ENCODE peak calls at places on chromosomes 13 and 19, in four cellular contexts. X is HCT116, Z is hepatocyte, N is OCI-LY7. L is an unnamed sample. For H3K9me2 and H3K4me1, the result is how much of the 10 kb centered on the place peaks cover.

GRCh38 chr19:15091918-15092753 is 10.1 kb downstream of the OR1I1 start:
- DNase-seq in X (peak), Z (peak), N (peak), L (peak)

GRCh38 chr13:95745752-95746151 is 68.8 kb downstream of the DNAJC3 start:
- DNase-seq in X (no peak), Z (peak), N (no peak), L (no peak)

GRCh38 chr13:74037762-74038161 is 96.4 kb downstream of the KLF12 start:
- DNase-seq in X (no peak), Z (no peak), N (no peak), L (no peak)

GRCh38 chr13:76397413-76397812 is 488.8 kb downstream of the KCTD12 start:
- DNase-seq in X (no peak), Z (no peak), N (no peak), L (no peak)

GRCh38 chr19:28012361-28012760 is 1200.6 kb downstream of the UQCRFS1 start:
- DNase-seq in X (no peak), Z (no peak), N (no peak), L (no peak)

GRCh38 chr13:30855569-30855968 is 50.5 kb upstream of the MEDAG start:
- DNase-seq in X (no peak), Z (no peak), N (no peak), L (no peak)

GRCh38 chr13:40502236-40502635 is 164.2 kb downstream of the FOXO1 start:
- DNase-seq in X (no peak), Z (no peak), N (no peak), L (no peak)

GRCh38 chr13:88751994-88752393 is 1080.8 kb downstream of the SLITRK5 start:
- DNase-seq in X (no peak), Z (no peak), N (no peak), L (no peak)

GRCh38 chr13:80753951-80754350 is 413.0 kb upstream of the SPRY2 start:
- DNase-seq in X (no peak), Z (peak), N (no peak), L (no peak)

GRCh38 chr13:46761866-46762265 is 35.1 kb downstream of the ESD start:
- DNase-seq in X (no peak), Z (no peak), N (no peak), L (no peak)

GRCh38 chr19:291561-292280 is 518 bp upstream of the PLPP2 start:
- DNase-seq in X (no peak), Z (peak), N (no peak), L (no peak)

GRCh38 chr13:34344761-34345600 is 527.0 kb downstream of the RFC3 start:
- DNase-seq in X (no peak), Z (no peak), N (no peak), L (no peak)

GRCh38 chr19:7251502-7251901 is 42.7 kb downstream of the INSR start:
- DNase-seq in X (no peak), Z (no peak), N (no peak), L (no peak)

GRCh38 chr13:46748300-46748699 is 48.7 kb downstream of the ESD start:
- DNase-seq in X (no peak), Z (no peak), N (no peak), L (no peak)

GRCh38 chr19:30092721-30093569 is 150.9 kb downstream of the URI1 start:
- DNase-seq in X (no peak), Z (no peak), N (no peak), L (no peak)

GRCh38 chr13:87084192-87084591 is 587.0 kb upstream of the SLITRK5 start:
- DNase-seq in X (no peak), Z (no peak), N (no peak), L (no peak)

GRCh38 chr13:108263961-108264360 is 5.6 kb upstream of the TNFSF13B start:
- DNase-seq in X (no peak), Z (no peak), N (no peak), L (no peak)

GRCh38 chr13:92716749-92717148 is 509.9 kb upstream of the GPC6 start:
- DNase-seq in X (no peak), Z (no peak), N (no peak), L (no peak)

GRCh38 chr19:2603320-2603719 is 99.2 kb downstream of the GNG7 start:
- DNase-seq in X (no peak), Z (no peak), N (no peak), L (no peak)

GRCh38 chr13:27979001-27979643 is 9.4 kb downstream of the URAD start:
- DNase-seq in X (no peak), Z (no peak), N (no peak), L (no peak)

GRCh38 chr13:112143753-112144615 is 77.0 kb downstream of the SOX1 start:
- DNase-seq in X (no peak), Z (no peak), N (no peak), L (no peak)

GRCh38 chr19:55487884-55488687 is at the start of gene SSC5D:
- DNase-seq in X (no peak), Z (no peak), N (no peak), L (no peak)

GRCh38 chr19:43504426-43505185 is at the start of gene PHLDB3:
- DNase-seq in X (no peak), Z (peak), N (no peak), L (peak)

GRCh38 chr19:52231154-52231565 is 38.2 kb upstream of the ZNF766 start:
- DNase-seq in X (no peak), Z (no peak), N (no peak), L (no peak)

GRCh38 chr19:58218899-58219298 is 9.8 kb upstream of the ZNF544 start:
- DNase-seq in X (peak), Z (no peak), N (peak), L (no peak)

GRCh38 chr13:46062190-46062589 is 9.6 kb upstream of the ZC3H13 start:
- DNase-seq in X (no peak), Z (peak), N (no peak), L (no peak)

GRCh38 chr13:34300559-34300958 is 482.6 kb downstream of the RFC3 start:
- DNase-seq in X (no peak), Z (peak), N (no peak), L (no peak)

GRCh38 chr13:44244288-44244687 is 129.3 kb upstream of the SERP2 start:
- DNase-seq in X (peak), Z (no peak), N (no peak), L (peak)

GRCh38 chr19:15448778-15449619 is 757 bp downstream of the WIZ start:
- DNase-seq in X (no peak), Z (peak), N (peak), L (no peak)

GRCh38 chr19:9971341-9971897 is 35.1 kb upstream of the OLFM2 start:
- DNase-seq in X (no peak), Z (no peak), N (no peak), L (no peak)

GRCh38 chr13:39037410-39037879 is 444 bp downstream of the PROSER1 start:
- DNase-seq in X (no peak), Z (no peak), N (no peak), L (no peak)

GRCh38 chr13:92842145-92842544 is 384.5 kb upstream of the GPC6 start:
- DNase-seq in X (no peak), Z (no peak), N (no peak), L (no peak)

GRCh38 chr13:50762969-50763568 is 80.4 kb downstream of the DLEU7 start:
- DNase-seq in X (no peak), Z (no peak), N (peak), L (no peak)

GRCh38 chr19:14059652-14060155 is 2.2 kb downstream of the PALM3 start:
- DNase-seq in X (no peak), Z (peak), N (no peak), L (no peak)

GRCh38 chr13:86554066-86554465 is 754.8 kb upstream of the SLITRK6 start:
- DNase-seq in X (no peak), Z (no peak), N (no peak), L (no peak)

GRCh38 chr13:97573011-97573410 is 139.0 kb downstream of the RAP2A start:
- DNase-seq in X (no peak), Z (no peak), N (no peak), L (no peak)

GRCh38 chr13:35879111-35879510 is 252.1 kb downstream of the DCLK1 start:
- DNase-seq in X (no peak), Z (no peak), N (no peak), L (no peak)
- H3K9me2 ChIP-seq in X (under half), Z (under half), N (under half), L (under half)

DNA sequence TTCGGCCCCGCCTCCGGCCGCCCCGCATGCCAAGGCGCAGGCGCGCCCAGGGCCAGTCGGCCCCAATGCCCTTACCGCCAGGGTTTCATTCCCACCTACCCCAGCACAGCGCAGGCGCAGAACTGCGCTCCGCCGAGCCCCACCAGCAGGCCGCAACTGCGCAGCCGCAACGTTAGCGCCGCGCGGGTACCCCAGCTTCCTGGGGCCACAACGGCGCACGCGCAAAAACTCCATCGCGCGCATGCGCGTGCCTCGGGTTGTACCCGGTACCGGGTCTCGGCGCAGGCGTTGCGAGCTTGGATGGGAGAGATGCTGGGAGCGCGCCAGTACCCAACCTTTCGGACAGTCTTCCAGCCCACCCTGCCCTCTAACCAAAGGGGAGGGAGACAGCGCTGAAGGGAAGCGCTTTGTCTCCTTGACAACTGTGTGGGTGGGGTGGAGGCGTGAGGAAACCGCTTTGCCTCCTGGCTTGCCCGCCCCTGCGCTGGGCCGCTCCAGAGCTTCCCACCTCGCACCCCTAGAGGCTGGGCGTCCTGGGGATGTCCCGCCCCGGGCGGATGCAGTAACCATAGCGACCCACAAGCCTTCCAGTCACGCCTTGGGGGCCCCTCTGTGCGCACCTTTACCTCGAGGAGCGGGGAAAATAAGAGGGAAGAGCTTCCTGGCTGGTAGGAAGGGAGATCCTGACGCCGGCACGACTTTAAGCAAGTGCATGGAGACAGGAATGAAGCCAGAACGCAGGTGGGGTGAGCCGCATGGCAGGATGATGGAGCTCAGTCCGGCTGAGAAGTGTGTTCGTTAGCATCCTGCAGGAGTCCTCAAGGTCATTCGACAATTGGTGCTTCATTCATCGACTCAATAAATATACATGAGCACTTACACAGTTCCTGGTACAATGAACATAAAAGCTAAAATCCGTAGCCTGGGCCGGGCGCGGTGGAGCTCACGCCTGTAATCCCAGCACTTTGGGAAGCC is 525 bp upstream of the MYPOP start:
- DNase-seq in X (peak), Z (peak), N (peak), L (peak)
- TF ChIP-seq CTCF in X (no peak), Z (no peak), N (no peak), L (no peak)

GRCh38 chr13:113187905-113188595 is 20.4 kb downstream of the PCID2 start:
- DNase-seq in X (no peak), Z (no peak), N (no peak), L (no peak)

GRCh38 chr13:113192279-113192678 is 16.2 kb downstream of the PCID2 start:
- DNase-seq in X (no peak), Z (no peak), N (no peak), L (no peak)

GRCh38 chr13:113196970-113197737 is 11.3 kb downstream of the PCID2 start:
- DNase-seq in X (no peak), Z (no peak), N (no peak), L (no peak)

GRCh38 chr13:113195360-113195759 is 13.1 kb downstream of the PCID2 start:
- DNase-seq in X (no peak), Z (no peak), N (no peak), L (no peak)

GRCh38 chr13:113192902-113193301 is 15.6 kb downstream of the PCID2 start:
- DNase-seq in X (no peak), Z (no peak), N (no peak), L (no peak)
- H3K4me1 ChIP-seq in X (under half), Z (under half), N (under half), L (under half)

DNA sequence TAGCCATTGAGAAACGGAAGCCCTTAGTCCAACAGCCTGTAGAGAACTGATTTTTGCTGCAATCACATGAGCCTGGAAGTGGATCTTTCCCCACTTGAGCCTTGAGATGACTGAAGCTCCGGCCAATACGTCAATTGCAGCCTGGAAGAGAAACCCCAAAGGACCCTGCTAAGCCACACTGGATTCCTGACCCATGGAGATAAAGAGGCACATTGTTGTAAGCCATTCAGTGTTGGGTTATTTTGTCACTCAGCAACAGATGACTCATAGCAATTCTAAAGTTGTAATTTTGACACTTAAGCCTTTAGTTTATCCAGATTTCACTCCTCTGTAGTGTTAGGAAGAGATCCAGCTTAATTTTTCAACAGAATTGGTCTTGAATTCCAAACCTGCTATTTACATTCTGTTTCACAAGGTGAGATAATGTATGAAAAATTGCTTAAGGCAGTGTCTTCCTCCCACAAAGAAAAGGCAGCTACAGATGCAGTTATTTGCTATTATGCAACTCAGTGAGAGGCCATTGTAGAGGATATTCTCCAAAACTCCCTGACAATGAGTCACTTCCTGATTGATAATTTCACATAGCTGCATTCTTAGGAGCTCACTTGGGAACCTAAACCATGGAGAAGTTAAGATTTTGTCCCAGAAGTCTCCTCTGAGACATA is 59.4 kb upstream of the TSHZ3 start:
- DNase-seq in X (no peak), Z (peak), N (no peak), L (no peak)
- H3K9me2 ChIP-seq in X (under half), Z (under half), N (under half), L (under half)

GRCh38 chr13:110107568-110108347 is 199.2 kb downstream of the COL4A1 start:
- DNase-seq in X (no peak), Z (no peak), N (no peak), L (no peak)

GRCh38 chr13:110110783-110111182 is 196.2 kb downstream of the COL4A1 start:
- DNase-seq in X (no peak), Z (no peak), N (no peak), L (no peak)

GRCh38 chr13:110109910-110110309 is 197.0 kb downstream of the COL4A1 start:
- DNase-seq in X (no peak), Z (peak), N (no peak), L (peak)

GRCh38 chr13:110108348-110109139 is 198.4 kb downstream of the COL4A1 start:
- DNase-seq in X (peak), Z (peak), N (no peak), L (peak)

GRCh38 chr13:110109140-110109783 is 197.7 kb downstream of the COL4A1 start:
- DNase-seq in X (no peak), Z (no peak), N (no peak), L (peak)
- TF ChIP-seq CTCF in X (no peak), Z (no peak), N (no peak), L (peak)

GRCh38 chr19:5432687-5433086 is 22.5 kb upstream of the ZNRF4 start:
- DNase-seq in X (no peak), Z (no peak), N (no peak), L (no peak)
- H3K4me1 ChIP-seq in X (under half), Z (under half), N (under half), L (under half)

GRCh38 chr19:50703915-50704548 is 15.6 kb downstream of the SHANK1 start:
- DNase-seq in X (peak), Z (no peak), N (no peak), L (peak)
- H3K9me2 ChIP-seq in X (under half), Z (under half), N (under half), L (under half)

GRCh38 chr19:53782698-53783097 is 41.4 kb downstream of the NLRP12 start:
- DNase-seq in X (no peak), Z (no peak), N (no peak), L (no peak)

GRCh38 chr19:53785196-53785889 is 38.8 kb downstream of the NLRP12 start:
- DNase-seq in X (no peak), Z (no peak), N (no peak), L (peak)

GRCh38 chr19:53789708-53790678 is 34.1 kb downstream of the NLRP12 start:
- DNase-seq in X (no peak), Z (no peak), N (no peak), L (no peak)

DNA sequence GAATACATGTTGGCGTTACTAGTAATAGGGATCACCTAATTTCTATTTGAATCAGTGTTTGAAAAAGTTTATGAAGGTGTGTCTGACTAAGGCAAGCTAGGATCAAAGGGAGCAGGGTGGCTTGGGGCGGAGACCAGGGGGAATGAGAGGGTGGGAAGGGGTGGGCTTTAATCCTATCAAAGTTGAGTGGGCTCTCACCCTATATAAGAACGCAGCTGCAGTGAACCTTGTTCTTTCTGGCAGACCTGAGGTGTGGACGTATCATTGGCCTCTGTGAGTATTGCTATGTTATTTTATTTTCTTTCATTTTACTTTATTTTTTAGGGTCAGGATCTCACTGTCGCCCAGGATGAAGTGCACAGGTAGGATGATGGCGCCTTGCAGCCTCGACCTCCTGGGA is 37.4 kb downstream of the NLRP12 start:
- DNase-seq in X (no peak), Z (no peak), N (no peak), L (no peak)
- TF ChIP-seq CTCF in X (no peak), Z (no peak), N (no peak), L (no peak)

GRCh38 chr19:40281381-40282208 is 3.5 kb downstream of the AKT2 start:
- DNase-seq in X (no peak), Z (no peak), N (peak), L (no peak)
- H3K4me1 ChIP-seq in X (under half), Z (half or more), N (half or more), L (under half)